ENCODE peak calls at places on chromosomes 6 and 20, in six cellular contexts. L, J, P, W, H and E are unnamed samples.

GRCh38 chr6:142187209-142187608 is 40.1 kb downstream of the VTA1 start:
- DNase-seq in L (no peak), J (no peak), P (peak; percentile 78), W (peak; percentile 14), H (no peak), E (no peak)

GRCh38 chr6:132768051-132768517 is 10.4 kb upstream of the VNN2 start:
- DNase-seq in L (peak; percentile 10), J (no peak), P (peak; percentile 32), W (peak; percentile 67), H (peak; percentile 55), E (peak; percentile 58)

GRCh38 chr6:169158182-169158573 is 95.5 kb downstream of the THBS2 start:
- DNase-seq in L (no peak), J (no peak), P (peak; percentile 6), W (no peak), H (no peak), E (no peak)

GRCh38 chr20:41360831-41361756 is 5.5 kb downstream of the EMILIN3 start:
- DNase-seq in L (no peak), J (no peak), P (no peak), W (no peak), H (no peak), E (no peak)

GRCh38 chr20:44618318-44618731 is 33.2 kb downstream of the ADA start:
- DNase-seq in L (no peak), J (no peak), P (no peak), W (no peak), H (no peak), E (no peak)

GRCh38 chr20:25543068-25543467 is 42.3 kb downstream of the NINL start:
- DNase-seq in L (no peak), J (no peak), P (no peak), W (peak; percentile 11), H (peak; percentile 33), E (no peak)

GRCh38 chr6:168415149-168415992 is 25.6 kb upstream of the SMOC2 start:
- DNase-seq in L (no peak), J (no peak), P (no peak), W (no peak), H (no peak), E (no peak)

GRCh38 chr20:17650816-17651760 is 31.0 kb downstream of the RRBP1 start:
- DNase-seq in L (no peak), J (no peak), P (no peak), W (no peak), H (no peak), E (peak; percentile 28)

GRCh38 chr6:36788768-36789167 is 50.5 kb downstream of the CPNE5 start:
- DNase-seq in L (no peak), J (no peak), P (no peak), W (no peak), H (peak; percentile 13), E (no peak)

GRCh38 chr20:4897600-4897999 is 103.7 kb downstream of the SLC23A2 start:
- DNase-seq in L (no peak), J (no peak), P (no peak), W (no peak), H (no peak), E (no peak)

GRCh38 chr6:135270676-135271536 is 89.8 kb downstream of the MYB start:
- DNase-seq in L (no peak), J (no peak), P (peak; percentile 14), W (no peak), H (no peak), E (no peak)

GRCh38 chr20:58670097-58670496 is 19.0 kb downstream of the STX16 start:
- DNase-seq in L (no peak), J (no peak), P (no peak), W (no peak), H (no peak), E (no peak)

GRCh38 chr6:166442131-166442530 is 59.4 kb upstream of the MPC1 start:
- DNase-seq in L (no peak), J (no peak), P (no peak), W (no peak), H (no peak), E (no peak)

GRCh38 chr6:102126488-102126887 is 733.0 kb downstream of the GRIK2 start:
- DNase-seq in L (no peak), J (no peak), P (no peak), W (no peak), H (peak; percentile 15), E (no peak)

GRCh38 chr6:152984387-152984872 is 1.6 kb upstream of the FBXO5 start:
- DNase-seq in L (no peak), J (peak; percentile 51), P (no peak), W (no peak), H (no peak), E (peak; percentile 26)

GRCh38 chr6:142518761-142519160 is 217.0 kb downstream of the ADGRG6 start:
- DNase-seq in L (no peak), J (no peak), P (no peak), W (no peak), H (no peak), E (no peak)

GRCh38 chr6:98146656-98147055 is 687.7 kb upstream of the POU3F2 start:
- DNase-seq in L (no peak), J (no peak), P (no peak), W (no peak), H (no peak), E (no peak)

GRCh38 chr20:61482425-61482887 is 230.4 kb downstream of the CDH4 start:
- DNase-seq in L (no peak), J (no peak), P (no peak), W (peak; percentile 17), H (no peak), E (no peak)

GRCh38 chr6:3319801-3320200 is 61.1 kb downstream of the PSMG4 start:
- DNase-seq in L (no peak), J (no peak), P (no peak), W (no peak), H (no peak), E (no peak)

GRCh38 chr6:127058027-127058426 is 60.4 kb upstream of the RSPO3 start:
- DNase-seq in L (no peak), J (no peak), P (peak; percentile 17), W (no peak), H (no peak), E (no peak)

GRCh38 chr6:137496909-137497721 is 2.9 kb upstream of the OLIG3 start:
- DNase-seq in L (no peak), J (no peak), P (no peak), W (no peak), H (no peak), E (no peak)

GRCh38 chr6:4983322-4983721 is 20.5 kb downstream of the RPP40 start:
- DNase-seq in L (no peak), J (no peak), P (no peak), W (no peak), H (peak; percentile 21), E (peak; percentile 44)

GRCh38 chr6:110549277-110549676 is 72.9 kb upstream of the SLC22A16 start:
- DNase-seq in L (no peak), J (no peak), P (no peak), W (peak; percentile 21), H (no peak), E (no peak)

GRCh38 chr20:34190679-34191090 is 50.5 kb upstream of the ASIP start:
- DNase-seq in L (peak; percentile 88), J (no peak), P (peak; percentile 82), W (peak; percentile 81), H (peak; percentile 81), E (peak; percentile 74)

GRCh38 chr6:135577059-135577538 is 79.6 kb upstream of the AHI1 start:
- DNase-seq in L (no peak), J (peak; percentile 41), P (no peak), W (no peak), H (no peak), E (peak; percentile 25)

GRCh38 chr20:19976595-19977372 is 40.4 kb upstream of the NAA20 start:
- DNase-seq in L (peak; percentile 79), J (no peak), P (peak; percentile 49), W (no peak), H (peak; percentile 90), E (peak; percentile 61)
- TF ChIP-seq MYC in L (no peak), J (no peak), P (no peak), W (no peak), H (no peak), E (no peak)

GRCh38 chr6:117615981-117616961 is 14.0 kb upstream of the GOPC start:
- DNase-seq in L (no peak), J (no peak), P (no peak), W (no peak), H (no peak), E (no peak)
- TF ChIP-seq CTCF in L (no peak), J (no peak), P (no peak), W (no peak), H (no peak), E (no peak)

GRCh38 chr6:47592466-47592865 is 105.9 kb upstream of the ADGRF4 start:
- DNase-seq in L (no peak), J (no peak), P (no peak), W (no peak), H (no peak), E (no peak)

GRCh38 chr6:47581591-47581990 is 104.0 kb downstream of the CD2AP start:
- DNase-seq in L (no peak), J (no peak), P (no peak), W (no peak), H (no peak), E (no peak)

DNA sequence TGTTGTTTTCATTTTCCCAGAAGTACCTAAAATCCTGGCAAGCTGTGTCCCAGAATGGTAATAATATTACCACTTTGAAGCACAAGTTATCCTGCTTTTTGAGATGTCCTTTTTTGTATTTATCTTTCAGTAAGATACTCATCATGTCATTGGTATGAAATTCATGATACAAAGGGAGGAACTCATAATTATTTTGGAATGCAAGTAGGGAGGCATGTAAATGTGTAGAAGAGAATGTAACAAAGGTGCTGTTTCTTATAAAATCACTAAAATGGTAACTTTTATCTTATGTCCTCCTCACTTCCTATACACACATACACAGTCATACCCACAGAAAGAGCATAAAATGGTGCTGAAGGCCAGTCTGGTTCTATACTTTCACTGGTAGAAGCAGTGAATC is 109.9 kb downstream of the CD2AP start:
- DNase-seq in L (no peak), J (no peak), P (no peak), W (no peak), H (no peak), E (no peak)
- TF ChIP-seq MYC in L (no peak), J (no peak), P (no peak), W (no peak), H (no peak), E (no peak)

GRCh38 chr20:48921883-48922867 is 664 bp downstream of the ARFGEF2 start:
- DNase-seq in L (peak; percentile 52), J (no peak), P (peak; percentile 36), W (no peak), H (peak; percentile 67), E (peak; percentile 78)

GRCh38 chr20:48923149-48923718 is 1.7 kb downstream of the ARFGEF2 start:
- DNase-seq in L (no peak), J (no peak), P (peak; percentile 58), W (no peak), H (peak; percentile 92), E (no peak)

GRCh38 chr20:48926267-48926666 is 4.8 kb downstream of the ARFGEF2 start:
- DNase-seq in L (no peak), J (no peak), P (no peak), W (no peak), H (no peak), E (no peak)

GRCh38 chr20:48926816-48927215 is 5.3 kb downstream of the ARFGEF2 start:
- DNase-seq in L (no peak), J (no peak), P (peak; percentile 85), W (no peak), H (no peak), E (no peak)

DNA sequence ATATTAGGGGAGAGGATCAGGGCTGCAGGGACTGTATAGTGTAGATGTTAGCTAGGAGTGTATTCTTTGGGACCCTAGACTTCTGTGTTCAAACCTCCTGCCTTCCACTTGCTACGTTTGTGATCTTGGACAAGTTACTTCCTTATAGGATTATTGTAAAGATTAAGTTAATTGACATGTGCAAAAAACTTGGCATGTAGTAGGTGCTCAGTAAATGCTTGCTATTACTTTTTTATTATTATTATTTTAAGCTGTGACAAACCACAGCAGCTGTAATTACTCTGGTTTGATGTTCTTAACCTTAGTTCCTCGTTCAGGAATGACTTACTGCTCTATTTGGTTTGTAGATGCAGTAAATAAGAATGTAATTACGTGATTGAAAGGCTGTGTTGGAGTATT is 3.2 kb downstream of the ARFGEF2 start:
- DNase-seq in L (no peak), J (no peak), P (no peak), W (no peak), H (no peak), E (no peak)
- TF ChIP-seq CTCF in L (no peak), J (no peak), P (no peak), W (no peak), H (no peak), E (no peak)